ENCODE peak calls at places on chromosomes 13 and 19, in nine cellular contexts. C is HEK293T, Q is NCI-H774, J is SHP77, A is A549, I is H54, K is AG08395, M is right cardiac atrium, U is fibroblast of the conjunctiva. P is an unnamed sample.

GRCh38 chr13:109760372-109760771 is 26.0 kb downstream of the IRS2 start:
- DNase-seq in C (no peak), Q (no peak), J (no peak), A (no peak), I (no peak), K (no peak), M (no peak), U (no peak), P (no peak)

GRCh38 chr19:10418281-10419199 is 1.8 kb upstream of the PDE4A start:
- DNase-seq in C (no peak), Q (no peak), J (no peak), A (peak; percentile 56), I (no peak), K (no peak), M (no peak), U (no peak), P (no peak)

GRCh38 chr19:11151181-11151580 is 4.4 kb downstream of the SPC24 start:
- DNase-seq in C (no peak), Q (no peak), J (no peak), A (no peak), I (no peak), K (no peak), M (peak; percentile 71), U (no peak), P (no peak)

GRCh38 chr19:21608571-21608970 is 103.2 kb downstream of the ZNF429 start:
- DNase-seq in C (no peak), Q (peak; percentile 55), J (no peak), A (no peak), I (no peak), K (no peak), M (no peak), U (no peak), P (no peak)

GRCh38 chr19:1746401-1747284 is 6.7 kb upstream of the ONECUT3 start:
- DNase-seq in C (no peak), Q (no peak), J (no peak), A (peak; percentile 68), I (no peak), K (peak; percentile 49), M (no peak), U (no peak), P (no peak)

GRCh38 chr13:45092668-45093067 is 27.6 kb upstream of the GTF2F2 start:
- DNase-seq in C (no peak), Q (no peak), J (no peak), A (no peak), I (peak; percentile 6), K (peak; percentile 47), M (no peak), U (no peak), P (no peak)

GRCh38 chr13:23921451-23921888 is 24.2 kb upstream of the C1QTNF9B start:
- DNase-seq in C (peak; percentile 9), Q (peak; percentile 4), J (peak; percentile 20), A (peak; percentile 16), I (no peak), K (peak; percentile 56), M (no peak), U (peak; percentile 26), P (peak; percentile 62)

GRCh38 chr19:16608290-16608704 is 19.7 kb downstream of the MED26 start:
- DNase-seq in C (no peak), Q (no peak), J (no peak), A (no peak), I (no peak), K (peak; percentile 93), M (no peak), U (peak; percentile 43), P (peak; percentile 99)

GRCh38 chr13:32224916-32225315 is 90.2 kb downstream of the ZAR1L start:
- DNase-seq in C (no peak), Q (no peak), J (no peak), A (no peak), I (no peak), K (no peak), M (no peak), U (no peak), P (peak; percentile 63)

GRCh38 chr13:113454936-113455335 is 1.6 kb upstream of the ADPRHL1 start:
- DNase-seq in C (no peak), Q (no peak), J (no peak), A (no peak), I (no peak), K (no peak), M (no peak), U (no peak), P (no peak)

GRCh38 chr19:33505168-33505567 is 16.4 kb downstream of the PEPD start:
- DNase-seq in C (no peak), Q (no peak), J (no peak), A (no peak), I (no peak), K (no peak), M (no peak), U (no peak), P (no peak)

GRCh38 chr19:2288743-2289713 is 7.1 kb upstream of the PEAK3 start:
- DNase-seq in C (no peak), Q (no peak), J (no peak), A (no peak), I (no peak), K (no peak), M (no peak), U (no peak), P (no peak)

GRCh38 chr13:29513981-29514719 is 81.3 kb downstream of the SLC7A1 start:
- DNase-seq in C (no peak), Q (no peak), J (no peak), A (no peak), I (no peak), K (peak; percentile 56), M (no peak), U (no peak), P (no peak)

GRCh38 chr13:100644328-100644727 is 30.3 kb downstream of the TMTC4 start:
- DNase-seq in C (no peak), Q (no peak), J (no peak), A (no peak), I (no peak), K (no peak), M (no peak), U (no peak), P (peak; percentile 8)

GRCh38 chr13:99347911-99348451 is 40.8 kb upstream of the GPR183 start:
- DNase-seq in C (no peak), Q (no peak), J (no peak), A (no peak), I (no peak), K (no peak), M (no peak), U (no peak), P (no peak)

GRCh38 chr13:48400820-48401219 is 12.1 kb downstream of the LPAR6 start:
- DNase-seq in C (no peak), Q (no peak), J (no peak), A (peak; percentile 47), I (no peak), K (peak; percentile 44), M (no peak), U (peak; percentile 84), P (peak; percentile 68)

GRCh38 chr19:13366529-13367143 is 139.6 kb downstream of the CACNA1A start:
- DNase-seq in C (peak; percentile 45), Q (no peak), J (no peak), A (peak; percentile 34), I (peak; percentile 28), K (peak; percentile 53), M (no peak), U (peak; percentile 3), P (peak; percentile 36)